ENCODE peak calls at places on chromosome 9, in seven cellular contexts. I is H54, A is AML-193, S is esophagus squamous epithelium, V is T follicular helper cell, O is lower leg skin, H is psoas muscle. P is an unnamed sample.

GRCh38 chr9:73411494-73411893 is 259.8 kb downstream of the ANXA1 start:
- DNase-seq in I (no peak), A (no peak), S (no peak), V (no peak), O (no peak), H (no peak), P (no peak)

GRCh38 chr9:88826651-88827245 is 164.5 kb upstream of the S1PR3 start:
- DNase-seq in I (no peak), A (no peak), S (no peak), V (no peak), O (no peak), H (no peak), P (no peak)

GRCh38 chr9:7592321-7593319 is 207.0 kb downstream of the DMAC1 start:
- DNase-seq in I (no peak), A (no peak), S (no peak), V (no peak), O (no peak), H (no peak), P (no peak)

GRCh38 chr9:127862075-127863011 is 7.9 kb upstream of the ENG start:
- DNase-seq in I (no peak), A (peak), S (no peak), V (peak), O (peak), H (peak), P (peak)

GRCh38 chr9:38016375-38017120 is 52.5 kb downstream of the SHB start:
- DNase-seq in I (no peak), A (no peak), S (no peak), V (no peak), O (no peak), H (no peak), P (no peak)

GRCh38 chr9:92377904-92378303 is 26.5 kb downstream of the OGN start:
- DNase-seq in I (no peak), A (no peak), S (no peak), V (no peak), O (no peak), H (no peak), P (no peak)

GRCh38 chr9:12231832-12232231 is 461.4 kb upstream of the TYRP1 start:
- DNase-seq in I (no peak), A (no peak), S (no peak), V (no peak), O (no peak), H (no peak), P (no peak)

GRCh38 chr9:126057036-126057435 is 269.6 kb upstream of the MVB12B start:
- DNase-seq in I (no peak), A (no peak), S (no peak), V (no peak), O (no peak), H (no peak), P (no peak)

GRCh38 chr9:131708613-131709002 is 31.3 kb downstream of the RAPGEF1 start:
- DNase-seq in I (no peak), A (no peak), S (no peak), V (no peak), O (no peak), H (no peak), P (no peak)

GRCh38 chr9:114341152-114341830 is 11.6 kb downstream of the ORM2 start:
- DNase-seq in I (no peak), A (no peak), S (no peak), V (no peak), O (no peak), H (no peak), P (no peak)

GRCh38 chr9:27726244-27727141 is 153.2 kb upstream of the C9orf72 start:
- DNase-seq in I (peak), A (peak), S (no peak), V (peak), O (no peak), H (peak), P (peak)

GRCh38 chr9:104869801-104870200 is 58.2 kb downstream of the ABCA1 start:
- DNase-seq in I (no peak), A (no peak), S (no peak), V (no peak), O (no peak), H (no peak), P (no peak)

GRCh38 chr9:137648396-137648795 is 29.6 kb downstream of the EHMT1 start:
- DNase-seq in I (no peak), A (no peak), S (no peak), V (no peak), O (no peak), H (no peak), P (no peak)

GRCh38 chr9:104606202-104606601 is 775 bp upstream of the OR13C2 start:
- DNase-seq in I (no peak), A (no peak), S (no peak), V (no peak), O (no peak), H (no peak), P (no peak)

GRCh38 chr9:86902606-86903460 is 44.5 kb downstream of the GAS1 start:
- DNase-seq in I (no peak), A (no peak), S (no peak), V (no peak), O (no peak), H (no peak), P (no peak)

GRCh38 chr9:33814816-33815215 is 2.1 kb upstream of the UBE2R2 start:
- DNase-seq in I (no peak), A (no peak), S (no peak), V (no peak), O (no peak), H (no peak), P (no peak)

GRCh38 chr9:21110708-21111576 is 30.7 kb downstream of the IFNW1 start:
- DNase-seq in I (no peak), A (peak), S (no peak), V (no peak), O (no peak), H (no peak), P (no peak)

GRCh38 chr9:37929441-37929895 is 25.5 kb upstream of the SLC25A51 start:
- DNase-seq in I (no peak), A (no peak), S (no peak), V (no peak), O (no peak), H (no peak), P (no peak)

GRCh38 chr9:137303031-137303892 is 1.2 kb upstream of the NRARP start:
- DNase-seq in I (no peak), A (no peak), S (no peak), V (no peak), O (peak), H (peak), P (peak)

GRCh38 chr9:25543806-25544205 is 134.4 kb downstream of the TUSC1 start:
- DNase-seq in I (no peak), A (no peak), S (no peak), V (no peak), O (no peak), H (no peak), P (no peak)

GRCh38 chr9:131980267-131980916 is 99.3 kb downstream of the MED27 start:
- DNase-seq in I (no peak), A (no peak), S (no peak), V (no peak), O (no peak), H (no peak), P (no peak)

GRCh38 chr9:98943682-98944129 is at the start of gene COL15A1:
- DNase-seq in I (no peak), A (no peak), S (no peak), V (no peak), O (peak), H (peak), P (peak)

GRCh38 chr9:87123830-87124229 is 176.5 kb upstream of the GAS1 start:
- DNase-seq in I (no peak), A (no peak), S (no peak), V (no peak), O (no peak), H (no peak), P (no peak)

GRCh38 chr9:107862329-107862728 is 372.8 kb upstream of the KLF4 start:
- DNase-seq in I (no peak), A (no peak), S (no peak), V (no peak), O (no peak), H (no peak), P (no peak)

GRCh38 chr9:108996653-108997052 is 16.6 kb downstream of the CTNNAL1 start:
- DNase-seq in I (no peak), A (peak), S (no peak), V (no peak), O (no peak), H (no peak), P (no peak)

GRCh38 chr9:130732793-130733221 is 39.2 kb downstream of the EXOSC2 start:
- DNase-seq in I (no peak), A (no peak), S (no peak), V (no peak), O (no peak), H (no peak), P (no peak)

GRCh38 chr9:36911601-36912412 is 122.3 kb downstream of the PAX5 start:
- DNase-seq in I (no peak), A (no peak), S (no peak), V (no peak), O (peak), H (no peak), P (no peak)

GRCh38 chr9:101995231-101995630 is 256.8 kb upstream of the GRIN3A start:
- DNase-seq in I (peak), A (no peak), S (no peak), V (no peak), O (no peak), H (no peak), P (no peak)

GRCh38 chr9:121449786-121450185 is 49.9 kb downstream of the GGTA1 start:
- DNase-seq in I (no peak), A (no peak), S (no peak), V (no peak), O (no peak), H (no peak), P (no peak)

GRCh38 chr9:117887941-117888340 is 183.7 kb downstream of the TLR4 start:
- DNase-seq in I (no peak), A (no peak), S (no peak), V (no peak), O (no peak), H (no peak), P (no peak)

GRCh38 chr9:38432922-38433510 is 8.8 kb upstream of the IGFBPL1 start:
- DNase-seq in I (no peak), A (peak), S (no peak), V (no peak), O (no peak), H (no peak), P (no peak)